ENCODE peak calls at places on chromosomes 11 and 22, in nine cellular contexts. R, A, C, J, I, X, V, Y and B are unnamed samples.

GRCh38 chr22:19579880-19580279 is 55.7 kb upstream of the CLDN5 start:
- DNase-seq in J (peak; percentile 58), C (no peak), V (no peak), I (no peak), A (no peak), X (peak; percentile 34), R (no peak), Y (no peak), B (no peak)

GRCh38 chr11:107538239-107538638 is 27.3 kb downstream of the ALKBH8 start:
- DNase-seq in C (no peak), R (no peak), X (no peak), Y (no peak), J (no peak), A (no peak), V (no peak), I (no peak), B (no peak)

GRCh38 chr11:114275295-114275694 is 20.9 kb upstream of the NNMT start:
- DNase-seq in Y (no peak), X (no peak), A (no peak), V (no peak), I (no peak), C (no peak), R (no peak), J (no peak), B (no peak)

GRCh38 chr11:44007746-44008501 is 39.9 kb upstream of the ACCSL start:
- DNase-seq in J (no peak), R (no peak), Y (no peak), C (no peak), I (no peak), A (no peak), V (no peak), X (no peak), B (peak; percentile 4)

GRCh38 chr22:44405661-44406060 is 92.4 kb downstream of the RTL6 start:
- DNase-seq in V (no peak), X (no peak), J (no peak), I (no peak), Y (no peak), R (peak; percentile 23), C (no peak), A (no peak), B (no peak)

GRCh38 chr11:16191212-16191851 is 165.0 kb downstream of the SOX6 start:
- DNase-seq in C (no peak), I (no peak), X (no peak), V (no peak), J (no peak), Y (no peak), A (no peak), R (no peak), B (no peak)

GRCh38 chr22:45764051-45764450 is 92.4 kb downstream of the ATXN10 start:
- DNase-seq in Y (no peak), V (peak; percentile 14), J (no peak), I (no peak), X (no peak), R (no peak), C (no peak), A (no peak), B (no peak)

GRCh38 chr11:19091366-19091765 is 25.6 kb upstream of the ZDHHC13 start:
- DNase-seq in Y (no peak), J (no peak), C (no peak), R (no peak), V (no peak), A (no peak), X (no peak), I (no peak), B (no peak)

GRCh38 chr11:72426758-72427157 is 7.6 kb downstream of the CLPB start:
- DNase-seq in A (no peak), Y (no peak), I (no peak), J (no peak), X (no peak), C (no peak), R (no peak), V (no peak), B (no peak)

GRCh38 chr11:44978961-44979331 is 28.3 kb upstream of the TP53I11 start:
- DNase-seq in J (no peak), V (no peak), Y (no peak), X (no peak), A (no peak), R (no peak), C (no peak), I (no peak), B (peak; percentile 93)

GRCh38 chr11:95068549-95068948 is 1.8 kb downstream of the SRSF8 start:
- DNase-seq in R (peak; percentile 85), I (peak; percentile 15), A (peak; percentile 91), V (peak; percentile 67), Y (peak; percentile 78), J (peak; percentile 91), C (no peak), X (no peak), B (peak; percentile 89)

GRCh38 chr11:13009921-13010736 is 1.0 kb downstream of the RASSF10 start:
- DNase-seq in J (no peak), C (no peak), I (no peak), A (no peak), X (no peak), Y (no peak), V (peak; percentile 83), R (peak; percentile 74), B (peak; percentile 46)

GRCh38 chr22:20396639-20397038 is 2.7 kb downstream of the ZNF74 start:
- DNase-seq in V (no peak), J (no peak), A (peak; percentile 64), I (no peak), R (no peak), C (no peak), X (no peak), Y (no peak), B (no peak)

GRCh38 chr11:71076021-71076420 is 176.4 kb downstream of the SHANK2 start:
- DNase-seq in J (no peak), R (no peak), Y (no peak), I (no peak), C (no peak), V (no peak), X (no peak), A (no peak), B (no peak)

GRCh38 chr11:105040703-105041102 is 4.4 kb downstream of the CARD16 start:
- DNase-seq in I (no peak), X (no peak), A (no peak), R (no peak), J (no peak), V (no peak), C (no peak), Y (no peak), B (no peak)

GRCh38 chr11:69002101-69002742 is 10.8 kb downstream of the MRGPRF start:
- DNase-seq in I (no peak), C (peak; percentile 2), R (peak; percentile 75), V (no peak), X (no peak), Y (no peak), A (no peak), J (no peak), B (peak; percentile 16)

GRCh38 chr11:97544401-97544800 is 1154.6 kb downstream of the JRKL start:
- DNase-seq in R (no peak), J (no peak), A (no peak), X (no peak), I (no peak), C (no peak), V (no peak), Y (no peak), B (no peak)

GRCh38 chr22:40588726-40589125 is 47.8 kb downstream of the MRTFA start:
- DNase-seq in C (no peak), V (no peak), J (no peak), R (no peak), X (no peak), I (no peak), Y (no peak), A (no peak), B (no peak)

GRCh38 chr11:94773842-94774241 is 5.7 kb downstream of the AMOTL1 start:
- DNase-seq in A (no peak), Y (no peak), J (no peak), V (no peak), C (no peak), I (no peak), R (no peak), X (no peak), B (no peak)

GRCh38 chr11:6385046-6385777 is 5.1 kb upstream of the SMPD1 start:
- DNase-seq in R (no peak), X (no peak), C (no peak), V (no peak), I (no peak), A (no peak), J (no peak), Y (no peak), B (no peak)

GRCh38 chr11:130211144-130211543 is 51.6 kb downstream of the ST14 start:
- DNase-seq in C (no peak), X (no peak), A (no peak), R (peak; percentile 17), Y (no peak), I (no peak), V (no peak), J (peak; percentile 10), B (peak; percentile 12)

GRCh38 chr22:38957046-38957770 is at the start of gene APOBEC3A:
- DNase-seq in Y (no peak), I (no peak), C (no peak), J (no peak), A (no peak), R (peak; percentile 61), V (no peak), X (no peak), B (peak; percentile 64)

GRCh38 chr11:15737326-15737725 is 619.0 kb downstream of the SOX6 start:
- DNase-seq in V (no peak), X (no peak), A (no peak), J (no peak), I (no peak), Y (no peak), C (no peak), R (no peak), B (no peak)

GRCh38 chr11:12294613-12295012 is 82.8 kb upstream of the PARVA start:
- DNase-seq in X (no peak), I (no peak), Y (no peak), A (no peak), J (no peak), C (no peak), V (no peak), R (no peak), B (no peak)

GRCh38 chr11:61295596-61295926 is 445 bp upstream of the VWCE start:
- DNase-seq in V (no peak), C (no peak), Y (no peak), I (no peak), R (peak; percentile 70), J (no peak), X (no peak), A (no peak), B (no peak)

GRCh38 chr11:28919194-28919593 is 811.0 kb downstream of the METTL15 start:
- DNase-seq in R (no peak), V (no peak), Y (no peak), X (no peak), C (no peak), I (no peak), J (no peak), A (no peak), B (no peak)

GRCh38 chr11:37963440-37963839 is 1365.4 kb upstream of the RAG2 start:
- DNase-seq in V (peak; percentile 27), Y (no peak), C (no peak), A (no peak), J (no peak), R (no peak), X (no peak), I (no peak), B (no peak)

GRCh38 chr11:74037309-74037708 is 28.4 kb upstream of the UCP3 start:
- DNase-seq in J (no peak), C (no peak), R (no peak), X (no peak), Y (no peak), A (no peak), I (no peak), V (no peak), B (no peak)